ENCODE peak calls at places on chromosomes 7 and 10, in six cellular contexts. E is AG04449, P is IMR-90, C is upper lobe of right lung, S is H9, G is ovary. F is an unnamed sample.

GRCh38 chr10:5977471-5978370 is at the start of gene IL15RA:
- DNase-seq in P (peak), S (peak), E (no peak), C (peak), G (peak), F (peak)

GRCh38 chr7:104124469-104124868 is 83.3 kb downstream of the ORC5 start:
- DNase-seq in C (no peak), E (no peak), S (no peak), P (no peak), G (no peak), F (no peak)

GRCh38 chr7:30932562-30932961 is 20.9 kb downstream of the AQP1 start:
- DNase-seq in G (no peak), E (no peak), S (no peak), C (no peak), P (no peak), F (peak)

GRCh38 chr10:19922236-19922963 is 106.2 kb downstream of the PLXDC2 start:
- DNase-seq in S (no peak), E (no peak), P (peak), C (no peak), G (no peak), F (no peak)

GRCh38 chr7:150399861-150400778 is 21.0 kb downstream of the ZNF775 start:
- DNase-seq in S (peak), E (no peak), G (no peak), P (peak), C (no peak), F (no peak)

GRCh38 chr10:44968887-44969400 is 9.3 kb downstream of the RASSF4 start:
- DNase-seq in G (no peak), S (no peak), P (no peak), E (no peak), C (no peak), F (no peak)

GRCh38 chr10:7260912-7261700 is 149.7 kb downstream of the SFMBT2 start:
- DNase-seq in P (peak), S (no peak), G (no peak), E (no peak), C (no peak), F (no peak)

GRCh38 chr10:86711957-86712708 is 43.8 kb downstream of the LDB3 start:
- DNase-seq in E (no peak), G (no peak), P (peak), C (peak), S (peak), F (no peak)

GRCh38 chr7:149818536-149818840 is 19.7 kb upstream of the ZNF862 start:
- DNase-seq in C (peak), G (no peak), P (no peak), S (no peak), E (no peak), F (no peak)

GRCh38 chr10:14953452-14954000 is 370 bp downstream of the DCLRE1C start:
- DNase-seq in S (no peak), P (peak), E (no peak), G (no peak), C (no peak), F (peak)

GRCh38 chr10:22170582-22170981 is 47.2 kb downstream of the EBLN1 start:
- DNase-seq in E (no peak), G (no peak), P (no peak), S (no peak), C (no peak), F (no peak)

GRCh38 chr7:33334349-33334748 is 205.0 kb downstream of the BBS9 start:
- DNase-seq in S (peak), C (no peak), E (no peak), P (peak), G (no peak), F (no peak)

GRCh38 chr7:108034586-108034985 is 31.6 kb upstream of the LAMB1 start:
- DNase-seq in P (no peak), G (no peak), S (no peak), C (no peak), E (no peak), F (no peak)

GRCh38 chr7:22944506-22944905 is 69.4 kb downstream of the HYCC1 start:
- DNase-seq in C (no peak), E (no peak), P (peak), S (no peak), G (no peak), F (no peak)

GRCh38 chr7:141071855-141072547 is 1.9 kb upstream of the TMEM178B start:
- DNase-seq in S (peak), P (no peak), E (no peak), G (no peak), C (no peak), F (no peak)

GRCh38 chr10:62076872-62077271 is 175.4 kb downstream of the ARID5B start:
- DNase-seq in E (peak), P (peak), G (no peak), S (no peak), C (no peak), F (no peak)

GRCh38 chr10:132305654-132306340 is 2.0 kb downstream of the STK32C start:
- DNase-seq in C (peak), S (no peak), E (no peak), G (no peak), P (no peak), F (no peak)

GRCh38 chr10:80472234-80473095 is 18.4 kb downstream of the TSPAN14 start:
- DNase-seq in S (no peak), C (peak), E (no peak), P (peak), G (no peak), F (no peak)

GRCh38 chr7:39453743-39454355 is 112.4 kb upstream of the YAE1 start:
- DNase-seq in G (no peak), S (peak), E (no peak), C (no peak), P (peak), F (no peak)

GRCh38 chr10:62095341-62096071 is 173.1 kb downstream of the RTKN2 start:
- DNase-seq in S (no peak), P (peak), E (no peak), C (no peak), G (no peak), F (no peak)

GRCh38 chr7:93205046-93205445 is 21.2 kb downstream of the HEPACAM2 start:
- DNase-seq in S (no peak), C (no peak), G (no peak), P (no peak), E (no peak), F (no peak)

GRCh38 chr7:140512317-140513000 is 33.2 kb upstream of the MKRN1 start:
- DNase-seq in C (peak), S (no peak), G (no peak), E (no peak), P (no peak), F (no peak)

GRCh38 chr10:38093816-38094157 is 350 bp upstream of the ZNF37A start:
- DNase-seq in G (no peak), C (no peak), P (no peak), E (no peak), S (no peak), F (no peak)

GRCh38 chr10:30374353-30374752 is 25.3 kb upstream of the MTPAP start:
- DNase-seq in S (peak), C (no peak), E (no peak), G (no peak), P (no peak), F (no peak)

GRCh38 chr7:73428697-73429005 is 4.9 kb upstream of the FZD9 start:
- DNase-seq in P (no peak), E (no peak), S (no peak), G (no peak), C (no peak), F (no peak)

GRCh38 chr10:78875932-78876331 is 192.8 kb upstream of the ZMIZ1 start:
- DNase-seq in P (no peak), S (no peak), G (no peak), E (no peak), C (no peak), F (peak)

GRCh38 chr7:121366852-121367431 is 29.2 kb downstream of the FAM3C start:
- DNase-seq in S (no peak), E (no peak), G (no peak), P (peak), C (no peak), F (no peak)

GRCh38 chr10:85170026-85170425 is 841.6 kb downstream of the CCSER2 start:
- DNase-seq in G (no peak), S (no peak), E (no peak), C (no peak), P (no peak), F (no peak)

GRCh38 chr10:70602665-70603438 is at the start of gene PRF1:
- DNase-seq in C (peak), E (no peak), G (no peak), P (no peak), S (no peak), F (no peak)

GRCh38 chr7:84582747-84583146 is 388.2 kb upstream of the SEMA3A start:
- DNase-seq in P (no peak), G (no peak), E (no peak), C (no peak), S (no peak), F (no peak)

GRCh38 chr10:109934958-109935793 is 11.9 kb upstream of the XPNPEP1 start:
- DNase-seq in G (no peak), P (peak), S (peak), C (no peak), E (peak), F (peak)

GRCh38 chr7:114364151-114364550 is 50.5 kb upstream of the FOXP2 start:
- DNase-seq in E (no peak), P (no peak), C (no peak), S (no peak), G (no peak), F (no peak)

GRCh38 chr10:15744217-15744865 is 24.6 kb upstream of the ITGA8 start:
- DNase-seq in E (no peak), G (no peak), C (no peak), P (peak), S (peak), F (peak)

GRCh38 chr7:36949711-36950600 is 225.7 kb upstream of the AOAH start:
- DNase-seq in C (no peak), E (no peak), P (no peak), G (no peak), S (no peak), F (no peak)

GRCh38 chr7:110386914-110387313 is 704.0 kb upstream of the LRRN3 start:
- DNase-seq in E (peak), P (peak), C (no peak), G (no peak), S (no peak), F (no peak)

GRCh38 chr10:117216611-117217195 is 19.4 kb downstream of the KCNK18 start:
- DNase-seq in P (peak), S (peak), E (no peak), G (peak), C (peak), F (peak)
- TF ChIP-seq CTCF in P (peak), S (peak), E (peak), G (peak), C (peak), F (peak)

GRCh38 chr7:71005109-71005508 is 126.8 kb upstream of the GALNT17 start:
- DNase-seq in P (no peak), G (no peak), E (no peak), C (no peak), S (no peak), F (no peak)
- TF ChIP-seq CTCF in P (no peak), G (no peak), E (no peak), C (no peak), S (no peak), F (no peak)

GRCh38 chr7:101813414-101814019 is 3.9 kb upstream of the CUX1 start:
- DNase-seq in S (no peak), G (no peak), P (no peak), C (no peak), E (no peak), F (no peak)

GRCh38 chr7:101815826-101816488 is 1.5 kb upstream of the CUX1 start:
- DNase-seq in C (peak), E (no peak), G (peak), P (peak), S (peak), F (peak)

GRCh38 chr7:101814081-101814995 is 3.1 kb upstream of the CUX1 start:
- DNase-seq in C (peak), P (peak), S (peak), E (no peak), G (peak), F (no peak)

GRCh38 chr7:101816499-101817030 is 861 bp upstream of the CUX1 start:
- DNase-seq in E (no peak), G (peak), P (peak), C (peak), S (no peak), F (no peak)

DNA sequence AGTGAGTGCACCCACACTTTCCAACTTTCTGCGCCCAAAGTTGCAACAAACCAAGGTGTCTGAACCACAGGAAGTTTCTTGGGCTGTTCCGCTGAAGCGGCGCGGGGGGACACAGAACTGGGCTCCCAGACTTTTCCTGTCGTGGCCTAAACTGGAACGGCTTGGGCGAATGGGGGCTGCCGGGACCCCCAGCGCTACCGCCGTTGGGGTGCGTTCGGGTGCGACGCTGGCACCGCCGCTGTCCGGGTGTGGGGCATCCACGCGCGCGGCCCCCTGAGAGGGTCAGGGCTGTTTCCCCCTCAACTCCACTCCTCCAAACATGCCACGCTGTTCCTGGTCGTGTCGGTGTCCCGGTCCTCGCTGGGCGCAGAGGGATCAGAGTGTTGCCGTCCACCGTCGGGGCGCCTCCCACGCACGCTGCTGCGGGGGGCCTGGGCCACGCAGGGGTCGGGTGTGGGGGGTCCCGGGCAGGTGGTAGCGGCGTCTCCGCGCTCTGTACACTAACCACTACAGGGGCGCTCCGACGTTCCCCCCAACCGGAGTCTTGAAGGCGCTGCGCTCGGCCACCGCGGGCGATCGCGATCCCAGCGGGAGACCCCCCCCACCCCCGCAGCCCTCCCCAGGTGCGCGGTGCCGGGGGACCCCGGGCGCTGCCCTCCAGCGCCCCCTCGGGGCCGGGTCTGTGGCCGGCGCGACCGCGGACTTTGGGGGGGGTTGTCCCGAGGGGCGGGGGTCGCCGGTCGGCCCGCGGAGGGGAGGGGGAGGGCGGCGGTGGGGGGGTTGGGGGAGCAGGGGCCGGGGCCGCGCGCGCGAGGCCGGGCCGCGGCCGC is 2.2 kb upstream of the CUX1 start:
- DNase-seq in S (peak), C (peak), E (no peak), P (peak), G (peak), F (no peak)
- TF ChIP-seq CTCF in S (peak), C (peak), E (peak), P (peak), G (no peak), F (peak)

GRCh38 chr7:251005-251404 is 39.0 kb upstream of the FOXL3 start:
- DNase-seq in S (no peak), G (no peak), C (no peak), P (no peak), E (no peak), F (no peak)
- TF ChIP-seq CTCF in S (no peak), G (no peak), C (no peak), P (no peak), E (no peak), F (no peak)

DNA sequence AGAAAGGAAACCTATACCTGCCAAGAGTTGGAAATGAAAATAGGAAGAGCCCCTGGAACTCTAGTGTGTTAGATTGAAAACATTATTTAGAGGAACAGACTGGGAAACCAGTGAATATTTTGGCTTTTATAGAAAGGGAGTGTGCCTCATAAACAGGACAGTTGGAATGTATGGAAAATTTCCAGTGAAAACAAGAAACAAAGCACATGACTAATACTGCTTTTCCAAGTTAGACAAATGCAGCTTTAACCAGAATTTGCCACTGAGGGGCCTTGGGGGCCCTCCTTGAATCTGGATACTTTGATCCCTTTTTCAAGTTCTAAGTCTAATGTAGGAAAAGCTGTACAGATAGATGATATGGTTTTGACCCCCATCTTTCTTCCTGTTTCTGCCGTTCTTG is 21.2 kb downstream of the ITGB8 start:
- DNase-seq in S (no peak), P (peak), G (no peak), C (no peak), E (no peak), F (no peak)
- TF ChIP-seq CTCF in S (no peak), P (no peak), G (no peak), C (no peak), E (no peak), F (no peak)

DNA sequence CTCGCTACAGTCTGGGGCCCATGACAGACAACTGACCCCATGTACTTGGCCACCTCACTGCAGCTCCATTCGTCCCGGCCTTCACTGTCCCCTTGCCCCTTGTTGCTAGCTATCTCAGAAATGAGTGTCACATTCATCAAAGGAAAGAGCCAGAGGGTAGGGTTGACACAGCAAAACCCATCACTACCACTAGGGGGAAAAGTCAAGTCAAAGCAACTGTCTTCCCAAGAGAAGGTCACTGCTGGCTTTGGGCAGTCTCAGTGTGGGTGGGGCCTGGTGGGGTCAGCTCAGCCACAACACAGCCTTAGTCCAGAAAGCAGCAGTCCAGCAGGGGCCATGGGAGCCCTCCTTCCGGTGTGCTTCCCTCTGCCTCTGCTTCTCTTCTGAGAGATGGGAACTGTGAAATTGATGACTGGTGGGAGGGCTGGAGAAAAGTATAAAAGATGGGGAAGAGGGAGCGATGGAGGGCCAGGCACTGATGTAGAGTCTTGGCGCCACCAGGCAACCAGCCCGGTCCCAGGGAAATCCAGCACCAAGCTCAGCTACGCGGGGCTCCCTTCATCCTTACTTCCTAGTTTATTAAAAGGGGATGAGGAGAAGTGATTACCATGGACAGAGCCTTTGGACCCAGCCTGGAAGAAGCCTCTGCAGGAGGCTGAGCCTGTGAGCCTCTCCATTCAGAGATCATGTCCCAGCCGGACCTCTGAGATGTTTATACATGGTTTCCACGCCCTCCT is 58.0 kb downstream of the PLXNA4 start:
- DNase-seq in P (no peak), C (no peak), S (peak), E (no peak), G (no peak), F (no peak)
- TF ChIP-seq CTCF in P (peak), C (peak), S (peak), E (peak), G (no peak), F (peak)

DNA sequence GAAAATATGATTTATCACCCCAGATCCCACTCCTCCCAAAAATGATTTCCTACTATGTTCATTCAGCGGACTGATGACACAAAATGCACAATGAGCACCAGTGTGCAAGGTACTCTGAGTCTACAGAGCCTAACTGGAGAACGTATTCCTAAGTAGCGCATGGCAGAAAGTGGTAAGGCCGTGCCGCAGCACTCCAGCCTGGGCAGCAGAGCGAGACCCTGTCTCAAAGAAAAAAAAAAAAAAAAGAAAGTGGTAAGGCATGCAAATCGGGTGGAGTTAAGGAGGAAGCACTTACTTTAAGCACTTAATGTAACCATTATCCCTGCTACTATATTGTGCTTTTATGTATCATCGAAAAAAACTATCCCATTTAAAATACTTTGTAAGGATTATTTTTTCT is 25.5 kb downstream of the CYP51A1 start:
- DNase-seq in P (no peak), E (no peak), S (no peak), G (no peak), C (no peak), F (no peak)
- TF ChIP-seq CTCF in P (no peak), E (no peak), S (no peak), G (no peak), C (no peak), F (no peak)

GRCh38 chr10:43407576-43408330 is 1.2 kb downstream of the HNRNPF start:
- DNase-seq in C (peak), G (peak), E (no peak), S (peak), P (peak), F (peak)
- TF ChIP-seq CTCF in C (peak), G (peak), E (peak), S (peak), P (peak), F (peak)

GRCh38 chr7:134553976-134554375 is 5.1 kb downstream of the AKR1B15 start:
- DNase-seq in G (no peak), E (no peak), C (no peak), P (peak), S (peak), F (no peak)
- TF ChIP-seq CTCF in G (no peak), E (peak), C (no peak), P (no peak), S (peak), F (no peak)

GRCh38 chr7:134331393-134331792 is 14.7 kb upstream of the SLC35B4 start:
- DNase-seq in P (no peak), E (no peak), G (no peak), C (no peak), S (no peak), F (no peak)

GRCh38 chr7:134329614-134330316 is 13.0 kb upstream of the SLC35B4 start:
- DNase-seq in C (no peak), E (no peak), S (no peak), G (no peak), P (no peak), F (no peak)

GRCh38 chr7:134330990-134331389 is 14.3 kb upstream of the SLC35B4 start:
- DNase-seq in P (no peak), G (no peak), C (no peak), S (no peak), E (no peak), F (no peak)

GRCh38 chr7:134328900-134329299 is 12.2 kb upstream of the SLC35B4 start:
- DNase-seq in S (no peak), G (no peak), P (no peak), C (no peak), E (no peak), F (no peak)

DNA sequence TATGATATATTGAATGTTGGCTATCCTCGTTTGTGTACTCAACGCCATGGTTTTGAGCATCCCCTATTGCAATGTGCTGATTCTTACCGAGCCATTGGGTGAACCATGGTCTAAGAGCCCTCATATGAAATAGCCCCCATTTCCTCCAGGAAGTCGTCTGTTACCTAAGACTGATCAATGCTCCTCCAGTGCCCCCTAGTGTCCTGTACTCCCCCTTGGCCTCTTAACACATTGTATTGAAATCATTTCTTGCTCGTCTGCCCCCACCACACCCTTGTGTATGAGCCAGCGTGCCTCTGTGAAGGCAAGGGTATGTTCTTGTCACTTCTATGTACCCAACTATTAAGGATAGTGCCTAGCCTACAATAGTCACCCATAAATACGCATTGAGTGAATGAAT is 11.2 kb upstream of the SLC35B4 start:
- DNase-seq in G (no peak), C (no peak), P (peak), S (peak), E (no peak), F (no peak)
- TF ChIP-seq CTCF in G (no peak), C (peak), P (peak), S (peak), E (peak), F (peak)